ENCODE peak calls at places on chromosome 15, in eight cellular contexts. One of them, this sample, is unnamed.

GRCh38 chr15:88255496-88256171 is 905 bp downstream of the NTRK3 start:
- ATAC-seq in body of pancreas: no peak
- ATAC-seq in heart left ventricle: no peak
- ATAC-seq in IMR-90: peak; percentile 76
- ATAC-seq in K562: no peak
- ATAC-seq in upper lobe of left lung: no peak
- ATAC-seq in gastrocnemius medialis: peak; percentile 30
- ATAC-seq in HepG2: peak; percentile 58
- ATAC-seq in this sample: peak; percentile 70

GRCh38 chr15:74857671-74858365 is 14.9 kb upstream of the ULK3 start:
- ATAC-seq in body of pancreas: no peak
- ATAC-seq in heart left ventricle: no peak
- ATAC-seq in IMR-90: no peak
- ATAC-seq in K562: no peak
- ATAC-seq in upper lobe of left lung: no peak
- ATAC-seq in gastrocnemius medialis: no peak
- ATAC-seq in HepG2: no peak
- ATAC-seq in this sample: no peak

GRCh38 chr15:94791008-94791407 is 559.6 kb downstream of the MCTP2 start:
- ATAC-seq in body of pancreas: no peak
- ATAC-seq in heart left ventricle: no peak
- ATAC-seq in IMR-90: no peak
- ATAC-seq in K562: no peak
- ATAC-seq in upper lobe of left lung: no peak
- ATAC-seq in gastrocnemius medialis: no peak
- ATAC-seq in HepG2: no peak
- ATAC-seq in this sample: no peak

GRCh38 chr15:26864664-26865191 is 2.1 kb upstream of the GABRA5 start:
- ATAC-seq in body of pancreas: peak; percentile 67
- ATAC-seq in heart left ventricle: peak; percentile 61
- ATAC-seq in IMR-90: peak; percentile 56
- ATAC-seq in K562: peak; percentile 81
- ATAC-seq in upper lobe of left lung: no peak
- ATAC-seq in gastrocnemius medialis: no peak
- ATAC-seq in HepG2: peak; percentile 54
- ATAC-seq in this sample: peak; percentile 40

GRCh38 chr15:101489236-101489632 is 273 bp downstream of the PCSK6 start:
- ATAC-seq in body of pancreas: peak; percentile 82
- ATAC-seq in heart left ventricle: no peak
- ATAC-seq in IMR-90: peak; percentile 60
- ATAC-seq in K562: peak; percentile 72
- ATAC-seq in upper lobe of left lung: no peak
- ATAC-seq in gastrocnemius medialis: peak; percentile 77
- ATAC-seq in HepG2: peak; percentile 43
- ATAC-seq in this sample: peak; percentile 64

GRCh38 chr15:66912001-66912400 is 153.4 kb upstream of the SMAD3 start:
- ATAC-seq in body of pancreas: no peak
- ATAC-seq in heart left ventricle: no peak
- ATAC-seq in IMR-90: no peak
- ATAC-seq in K562: no peak
- ATAC-seq in upper lobe of left lung: no peak
- ATAC-seq in gastrocnemius medialis: no peak
- ATAC-seq in HepG2: no peak
- ATAC-seq in this sample: no peak

GRCh38 chr15:56608140-56608778 is 125.0 kb downstream of the ZNF280D start:
- ATAC-seq in body of pancreas: no peak
- ATAC-seq in heart left ventricle: no peak
- ATAC-seq in IMR-90: peak; percentile 37
- ATAC-seq in K562: no peak
- ATAC-seq in upper lobe of left lung: no peak
- ATAC-seq in gastrocnemius medialis: no peak
- ATAC-seq in HepG2: no peak
- ATAC-seq in this sample: no peak

GRCh38 chr15:83837946-83838571 is 184.1 kb downstream of the ADAMTSL3 start:
- ATAC-seq in body of pancreas: peak; percentile 81
- ATAC-seq in heart left ventricle: no peak
- ATAC-seq in IMR-90: peak; percentile 42
- ATAC-seq in K562: peak; percentile 67
- ATAC-seq in upper lobe of left lung: no peak
- ATAC-seq in gastrocnemius medialis: no peak
- ATAC-seq in HepG2: peak; percentile 82
- ATAC-seq in this sample: no peak

GRCh38 chr15:99706557-99707303 is 26.5 kb downstream of the LYSMD4 start:
- ATAC-seq in body of pancreas: no peak
- ATAC-seq in heart left ventricle: no peak
- ATAC-seq in IMR-90: no peak
- ATAC-seq in K562: no peak
- ATAC-seq in upper lobe of left lung: no peak
- ATAC-seq in gastrocnemius medialis: no peak
- ATAC-seq in HepG2: no peak
- ATAC-seq in this sample: no peak

GRCh38 chr15:81323559-81323943 is 390 bp downstream of the STARD5 start:
- ATAC-seq in body of pancreas: peak; percentile 33
- ATAC-seq in heart left ventricle: no peak
- ATAC-seq in IMR-90: no peak
- ATAC-seq in K562: peak; percentile 8
- ATAC-seq in upper lobe of left lung: no peak
- ATAC-seq in gastrocnemius medialis: no peak
- ATAC-seq in HepG2: peak; percentile 2
- ATAC-seq in this sample: no peak

GRCh38 chr15:93244691-93245615 is 155.9 kb upstream of the RGMA start:
- ATAC-seq in body of pancreas: no peak
- ATAC-seq in heart left ventricle: no peak
- ATAC-seq in IMR-90: no peak
- ATAC-seq in K562: no peak
- ATAC-seq in upper lobe of left lung: no peak
- ATAC-seq in gastrocnemius medialis: no peak
- ATAC-seq in HepG2: no peak
- ATAC-seq in this sample: no peak

GRCh38 chr15:98138910-98139309 is 178.4 kb downstream of the ARRDC4 start:
- ATAC-seq in body of pancreas: no peak
- ATAC-seq in heart left ventricle: no peak
- ATAC-seq in IMR-90: no peak
- ATAC-seq in K562: peak; percentile 51
- ATAC-seq in upper lobe of left lung: no peak
- ATAC-seq in gastrocnemius medialis: no peak
- ATAC-seq in HepG2: no peak
- ATAC-seq in this sample: no peak

GRCh38 chr15:96108405-96108804 is 222.1 kb upstream of the NR2F2 start:
- ATAC-seq in body of pancreas: no peak
- ATAC-seq in heart left ventricle: no peak
- ATAC-seq in IMR-90: no peak
- ATAC-seq in K562: no peak
- ATAC-seq in upper lobe of left lung: no peak
- ATAC-seq in gastrocnemius medialis: no peak
- ATAC-seq in HepG2: no peak
- ATAC-seq in this sample: no peak

GRCh38 chr15:48891229-48891765 is 13.4 kb downstream of the EID1 start:
- ATAC-seq in body of pancreas: no peak
- ATAC-seq in heart left ventricle: no peak
- ATAC-seq in IMR-90: no peak
- ATAC-seq in K562: peak; percentile 42
- ATAC-seq in upper lobe of left lung: no peak
- ATAC-seq in gastrocnemius medialis: no peak
- ATAC-seq in HepG2: no peak
- ATAC-seq in this sample: no peak

GRCh38 chr15:55649058-55649423 is 60.9 kb upstream of the PYGO1 start:
- ATAC-seq in body of pancreas: no peak
- ATAC-seq in heart left ventricle: no peak
- ATAC-seq in IMR-90: peak; percentile 94
- ATAC-seq in K562: no peak
- ATAC-seq in upper lobe of left lung: no peak
- ATAC-seq in gastrocnemius medialis: no peak
- ATAC-seq in HepG2: no peak
- ATAC-seq in this sample: no peak

GRCh38 chr15:60038111-60038521 is 34.0 kb downstream of the FOXB1 start:
- ATAC-seq in body of pancreas: no peak
- ATAC-seq in heart left ventricle: no peak
- ATAC-seq in IMR-90: no peak
- ATAC-seq in K562: no peak
- ATAC-seq in upper lobe of left lung: peak; percentile 50
- ATAC-seq in gastrocnemius medialis: no peak
- ATAC-seq in HepG2: no peak
- ATAC-seq in this sample: no peak

GRCh38 chr15:34737379-34737928 is 17.3 kb downstream of the GJD2 start:
- ATAC-seq in body of pancreas: peak; percentile 38
- ATAC-seq in heart left ventricle: peak; percentile 93
- ATAC-seq in IMR-90: peak; percentile 59
- ATAC-seq in K562: peak; percentile 51
- ATAC-seq in upper lobe of left lung: no peak
- ATAC-seq in gastrocnemius medialis: peak; percentile 78
- ATAC-seq in HepG2: no peak
- ATAC-seq in this sample: no peak

GRCh38 chr15:79244876-79245275 is 37.6 kb upstream of the ANKRD34C start:
- ATAC-seq in body of pancreas: no peak
- ATAC-seq in heart left ventricle: no peak
- ATAC-seq in IMR-90: no peak
- ATAC-seq in K562: no peak
- ATAC-seq in upper lobe of left lung: no peak
- ATAC-seq in gastrocnemius medialis: no peak
- ATAC-seq in HepG2: no peak
- ATAC-seq in this sample: no peak

GRCh38 chr15:39746176-39746575 is 36.5 kb downstream of the FSIP1 start:
- ATAC-seq in body of pancreas: no peak
- ATAC-seq in heart left ventricle: no peak
- ATAC-seq in IMR-90: no peak
- ATAC-seq in K562: no peak
- ATAC-seq in upper lobe of left lung: no peak
- ATAC-seq in gastrocnemius medialis: no peak
- ATAC-seq in HepG2: no peak
- ATAC-seq in this sample: no peak

GRCh38 chr15:25397110-25397509 is 41.7 kb downstream of the UBE3A start:
- ATAC-seq in body of pancreas: no peak
- ATAC-seq in heart left ventricle: no peak
- ATAC-seq in IMR-90: no peak
- ATAC-seq in K562: no peak
- ATAC-seq in upper lobe of left lung: no peak
- ATAC-seq in gastrocnemius medialis: peak; percentile 83
- ATAC-seq in HepG2: no peak
- ATAC-seq in this sample: no peak

GRCh38 chr15:39887832-39888231 is 32.2 kb downstream of the GPR176 start:
- ATAC-seq in body of pancreas: peak; percentile 78
- ATAC-seq in heart left ventricle: no peak
- ATAC-seq in IMR-90: peak; percentile 88
- ATAC-seq in K562: peak; percentile 47
- ATAC-seq in upper lobe of left lung: peak; percentile 57
- ATAC-seq in gastrocnemius medialis: no peak
- ATAC-seq in HepG2: peak; percentile 94
- ATAC-seq in this sample: no peak

GRCh38 chr15:51853987-51854386 is 24.5 kb downstream of the TMOD3 start:
- ATAC-seq in body of pancreas: no peak
- ATAC-seq in heart left ventricle: no peak
- ATAC-seq in IMR-90: peak; percentile 72
- ATAC-seq in K562: no peak
- ATAC-seq in upper lobe of left lung: no peak
- ATAC-seq in gastrocnemius medialis: no peak
- ATAC-seq in HepG2: peak; percentile 68
- ATAC-seq in this sample: no peak

GRCh38 chr15:32908921-32909320 is 191.1 kb downstream of the GREM1 start:
- ATAC-seq in body of pancreas: no peak
- ATAC-seq in heart left ventricle: no peak
- ATAC-seq in IMR-90: no peak
- ATAC-seq in K562: no peak
- ATAC-seq in upper lobe of left lung: no peak
- ATAC-seq in gastrocnemius medialis: no peak
- ATAC-seq in HepG2: no peak
- ATAC-seq in this sample: no peak

GRCh38 chr15:23648920-23649515 is 1.4 kb upstream of the MAGEL2 start:
- ATAC-seq in body of pancreas: peak; percentile 47
- ATAC-seq in heart left ventricle: no peak
- ATAC-seq in IMR-90: peak; percentile 42
- ATAC-seq in K562: peak; percentile 84
- ATAC-seq in upper lobe of left lung: no peak
- ATAC-seq in gastrocnemius medialis: no peak
- ATAC-seq in HepG2: peak; percentile 82
- ATAC-seq in this sample: no peak
- TF ChIP-seq CTCF in body of pancreas: peak; percentile 49
- TF ChIP-seq CTCF in heart left ventricle: peak; percentile 33
- TF ChIP-seq CTCF in IMR-90: peak; percentile 42
- TF ChIP-seq CTCF in K562: peak; percentile 48
- TF ChIP-seq CTCF in upper lobe of left lung: no peak
- TF ChIP-seq CTCF in gastrocnemius medialis: no peak
- TF ChIP-seq CTCF in HepG2: peak; percentile 75
- TF ChIP-seq CTCF in this sample: no peak

DNA sequence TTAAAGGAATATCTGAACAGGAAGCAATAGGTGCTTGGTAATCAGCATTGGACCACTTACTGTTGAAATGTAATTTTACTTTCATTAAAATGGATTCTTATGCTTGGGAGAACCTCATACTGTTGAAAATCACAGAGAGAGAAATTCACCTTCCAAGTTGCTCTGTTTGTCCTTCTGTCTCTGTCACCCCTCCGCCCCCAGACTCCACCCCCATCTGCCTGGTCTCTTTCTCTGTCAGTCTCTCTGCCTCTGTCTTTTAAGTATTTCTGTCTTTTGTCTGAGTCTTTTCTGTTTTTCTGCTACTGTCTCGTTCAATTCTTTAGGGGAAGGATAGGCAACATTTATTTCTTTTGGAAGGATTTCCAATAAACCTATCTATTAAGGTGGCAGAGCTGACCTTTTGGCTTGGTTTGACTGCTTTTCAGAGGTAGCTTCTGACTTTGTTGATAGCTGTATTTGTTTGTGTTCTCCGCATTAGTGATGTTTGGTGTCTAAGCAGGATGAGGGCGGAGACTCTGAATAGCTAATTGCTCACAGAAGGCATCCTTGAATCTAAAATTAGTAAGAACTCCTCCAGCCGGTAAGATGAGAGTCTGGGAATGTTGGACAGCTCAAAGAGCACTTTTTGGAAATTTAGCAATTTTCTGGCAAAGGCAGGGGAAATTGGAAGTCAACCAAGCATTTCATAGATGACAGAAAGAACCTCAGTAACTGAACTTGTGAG is 174.2 kb downstream of the KLHL25 start:
- ATAC-seq in body of pancreas: peak; percentile 15
- ATAC-seq in heart left ventricle: peak; percentile 18
- ATAC-seq in IMR-90: no peak
- ATAC-seq in K562: no peak
- ATAC-seq in upper lobe of left lung: no peak
- ATAC-seq in gastrocnemius medialis: peak; percentile 68
- ATAC-seq in HepG2: no peak
- ATAC-seq in this sample: peak; percentile 10
- TF ChIP-seq POLR2A in body of pancreas: peak; percentile 44
- TF ChIP-seq POLR2A in heart left ventricle: no peak
- TF ChIP-seq POLR2A in IMR-90: no peak
- TF ChIP-seq POLR2A in K562: no peak
- TF ChIP-seq POLR2A in upper lobe of left lung: no peak
- TF ChIP-seq POLR2A in gastrocnemius medialis: peak; percentile 43
- TF ChIP-seq POLR2A in HepG2: no peak
- TF ChIP-seq POLR2A in this sample: peak; percentile 7

GRCh38 chr15:90294601-90295269 is 29.3 kb downstream of the NGRN start:
- ATAC-seq in body of pancreas: peak; percentile 20
- ATAC-seq in heart left ventricle: no peak
- ATAC-seq in IMR-90: no peak
- ATAC-seq in K562: peak; percentile 87
- ATAC-seq in upper lobe of left lung: peak; percentile 15
- ATAC-seq in gastrocnemius medialis: no peak
- ATAC-seq in HepG2: peak; percentile 79
- ATAC-seq in this sample: no peak
- TF ChIP-seq CTCF in body of pancreas: peak; percentile 31
- TF ChIP-seq CTCF in heart left ventricle: no peak
- TF ChIP-seq CTCF in IMR-90: no peak
- TF ChIP-seq CTCF in K562: peak; percentile 71
- TF ChIP-seq CTCF in upper lobe of left lung: no peak
- TF ChIP-seq CTCF in gastrocnemius medialis: no peak
- TF ChIP-seq CTCF in HepG2: peak; percentile 50
- TF ChIP-seq CTCF in this sample: no peak

GRCh38 chr15:45634442-45635190 is at the start of gene SQOR:
- ATAC-seq in body of pancreas: peak; percentile 88
- ATAC-seq in heart left ventricle: peak; percentile 79
- ATAC-seq in IMR-90: peak; percentile 63
- ATAC-seq in K562: peak; percentile 58
- ATAC-seq in upper lobe of left lung: peak; percentile 95
- ATAC-seq in gastrocnemius medialis: peak; percentile 81
- ATAC-seq in HepG2: peak; percentile 88
- ATAC-seq in this sample: peak; percentile 92
- TF ChIP-seq POLR2A in body of pancreas: peak; percentile 95
- TF ChIP-seq POLR2A in heart left ventricle: no peak
- TF ChIP-seq POLR2A in IMR-90: no peak
- TF ChIP-seq POLR2A in K562: no peak
- TF ChIP-seq POLR2A in upper lobe of left lung: peak; percentile 38
- TF ChIP-seq POLR2A in gastrocnemius medialis: peak; percentile 93
- TF ChIP-seq POLR2A in HepG2: peak; percentile 73
- TF ChIP-seq POLR2A in this sample: peak; percentile 62